ENCODE peak calls at places on chromosome 15, in four cellular contexts. N, T, H and U are unnamed samples.

GRCh38 chr15:75727851-75728715 is 15.4 kb upstream of the CSPG4 start:
- DNase-seq in T (no peak), N (no peak), H (peak), U (no peak)

GRCh38 chr15:83113881-83114280 is 6.4 kb downstream of the TM6SF1 start:
- DNase-seq in N (no peak), H (no peak), T (no peak), U (no peak)

GRCh38 chr15:75043509-75044257 is 20.3 kb downstream of the PPCDC start:
- DNase-seq in H (peak), N (peak), T (peak), U (peak)

GRCh38 chr15:24718289-24719082 is 42.9 kb downstream of the NPAP1 start:
- DNase-seq in H (no peak), N (no peak), T (no peak), U (no peak)

GRCh38 chr15:56074866-56075265 is 81.5 kb upstream of the NEDD4 start:
- DNase-seq in N (no peak), H (no peak), T (no peak), U (no peak)

GRCh38 chr15:72116680-72117447 is 1.1 kb downstream of the MYO9A start:
- DNase-seq in T (peak), H (no peak), N (no peak), U (no peak)

GRCh38 chr15:88619796-88620195 is 1.3 kb upstream of the AEN start:
- DNase-seq in N (no peak), T (no peak), H (no peak), U (no peak)

GRCh38 chr15:74838117-74838516 is 4.8 kb downstream of the ULK3 start:
- DNase-seq in N (no peak), T (no peak), H (no peak), U (no peak)

GRCh38 chr15:42063122-42063848 is 31.1 kb downstream of the PLA2G4D start:
- DNase-seq in T (no peak), N (no peak), H (no peak), U (no peak)

GRCh38 chr15:61910839-61911369 is 149.3 kb downstream of the VPS13C start:
- DNase-seq in T (no peak), N (no peak), H (no peak), U (no peak)

GRCh38 chr15:84633311-84634227 is 20.5 kb downstream of the WDR73 start:
- DNase-seq in T (peak), N (peak), H (peak), U (no peak)

GRCh38 chr15:77070500-77071337 is at the start of gene TSPAN3:
- DNase-seq in N (peak), H (peak), T (peak), U (peak)

GRCh38 chr15:52068004-52068403 is 44.6 kb downstream of the BCL2L10 start:
- DNase-seq in H (no peak), N (peak), T (no peak), U (no peak)

GRCh38 chr15:77012868-77013267 is 17.9 kb downstream of the PSTPIP1 start:
- DNase-seq in H (no peak), N (no peak), T (no peak), U (no peak)

GRCh38 chr15:79432345-79433311 is 492 bp downstream of the MINAR1 start:
- DNase-seq in T (no peak), N (no peak), H (no peak), U (no peak)

GRCh38 chr15:23516866-23517265 is 48.6 kb upstream of the MKRN3 start:
- DNase-seq in T (no peak), H (no peak), N (no peak), U (no peak)

GRCh38 chr15:63371297-63371918 is 10.2 kb downstream of the CA12 start:
- DNase-seq in T (peak), H (no peak), N (no peak), U (no peak)

GRCh38 chr15:80913541-80913940 is 76.1 kb downstream of the MESD start:
- DNase-seq in T (no peak), N (no peak), H (no peak), U (no peak)
- TF ChIP-seq CTCF in T (no peak), N (no peak), H (no peak), U (no peak)

GRCh38 chr15:94346272-94346671 is 114.9 kb downstream of the MCTP2 start:
- DNase-seq in H (no peak), N (peak), T (no peak), U (no peak)
- TF ChIP-seq CTCF in H (no peak), N (peak), T (no peak), U (no peak)

GRCh38 chr15:69271217-69271616 is 27.5 kb upstream of the PAQR5 start:
- DNase-seq in T (no peak), N (no peak), H (no peak), U (no peak)

DNA sequence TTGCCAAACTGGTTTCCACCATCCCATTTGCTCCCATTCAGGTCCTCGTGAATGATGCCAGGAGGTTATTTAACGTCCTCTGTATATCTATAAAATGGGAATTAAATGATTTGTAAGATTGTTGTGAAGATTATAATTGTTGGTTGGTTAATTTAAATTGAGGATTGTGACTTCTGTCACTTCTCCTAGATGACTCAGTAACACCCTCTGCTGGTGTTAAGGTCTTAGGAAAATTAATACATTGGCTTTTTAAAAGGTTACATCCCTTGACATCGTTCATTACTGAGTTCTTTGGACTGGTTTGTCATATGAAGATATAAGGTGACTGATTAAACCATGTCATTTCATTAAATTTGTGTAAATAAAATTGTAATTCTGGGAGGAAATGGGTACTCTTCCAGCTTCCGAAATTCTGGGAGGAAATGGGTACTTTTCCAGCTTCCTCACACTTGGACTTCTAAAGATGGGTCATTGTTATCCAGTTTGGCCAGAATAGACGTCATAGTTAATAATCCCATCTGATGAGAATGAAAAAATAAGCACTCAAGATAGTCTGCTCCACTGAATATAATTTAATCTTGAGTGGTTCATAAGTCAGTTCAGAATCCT is 33.3 kb upstream of the PAQR5 start:
- DNase-seq in H (no peak), T (no peak), N (no peak), U (no peak)
- TF ChIP-seq CTCF in H (peak), T (peak), N (peak), U (no peak)

DNA sequence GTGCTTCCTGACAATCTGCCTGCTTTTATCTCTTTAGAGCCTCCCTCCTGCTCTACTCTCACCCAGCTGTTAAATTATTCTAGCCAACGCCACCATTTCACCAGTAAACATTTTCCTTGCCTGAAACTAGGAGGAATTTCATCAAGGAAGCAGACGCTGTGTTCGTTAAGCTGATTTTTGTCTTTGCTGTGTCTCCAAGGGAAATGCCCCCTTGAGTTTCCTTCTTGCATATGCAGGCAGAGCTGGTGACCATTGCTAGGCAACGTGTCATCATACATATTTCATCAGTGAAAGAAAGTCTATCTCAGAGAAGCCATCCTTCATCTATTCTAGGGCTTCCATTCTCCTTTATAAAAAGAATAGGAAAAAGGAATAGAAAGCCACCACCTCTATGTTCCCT is 87.0 kb upstream of the ST8SIA2 start:
- DNase-seq in T (no peak), N (no peak), H (no peak), U (no peak)
- TF ChIP-seq CTCF in T (no peak), N (no peak), H (no peak), U (no peak)

DNA sequence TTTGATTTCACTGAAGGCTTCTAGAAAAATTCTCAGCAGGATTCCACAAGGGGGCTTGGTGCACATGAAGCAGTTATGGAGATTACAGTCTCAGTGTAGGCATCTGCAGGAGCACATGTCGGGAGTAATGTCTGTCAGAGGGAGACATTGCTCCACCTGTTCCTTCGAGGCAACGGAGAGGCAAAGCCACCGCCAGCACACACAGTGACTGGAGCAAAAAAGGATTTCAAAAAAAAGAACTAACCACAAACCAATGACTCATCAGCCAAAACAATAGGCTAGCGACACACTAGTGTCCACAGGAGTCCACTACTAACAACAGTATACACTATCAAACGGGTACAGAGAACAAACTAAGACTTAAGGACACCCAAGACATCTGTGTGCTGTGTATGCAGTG is 68.9 kb downstream of the NPTN start:
- DNase-seq in T (no peak), H (no peak), N (peak), U (no peak)
- TF ChIP-seq CTCF in T (no peak), H (no peak), N (peak), U (no peak)